ENCODE peak calls at places on chromosomes 12 and 14, in six cellular contexts. Z is foreskin fibroblast, A is ascending aorta, V is psoas muscle, K is tibial artery, U is activated B cell treated with CpG ODN at 0.5 μM for 24 hours. O is an unnamed sample.

GRCh38 chr12:89883630-89884364 is 175.2 kb upstream of the ATP2B1 start:
- DNase-seq in Z (peak), A (no peak), V (no peak), K (no peak), U (no peak), O (no peak)

GRCh38 chr14:23089498-23090253 is 5.3 kb downstream of the ACIN1 start:
- DNase-seq in Z (peak), A (no peak), V (no peak), K (no peak), U (no peak), O (no peak)

GRCh38 chr12:132812631-132813305 is 15.9 kb downstream of the GOLGA3 start:
- DNase-seq in Z (peak), A (no peak), V (no peak), K (no peak), U (no peak), O (no peak)

GRCh38 chr12:14148489-14149240 is 167.3 kb upstream of the GRIN2B start:
- DNase-seq in Z (no peak), A (no peak), V (no peak), K (no peak), U (no peak), O (no peak)

GRCh38 chr12:103864710-103865109 is 23.7 kb upstream of the NT5DC3 start:
- DNase-seq in Z (no peak), A (no peak), V (no peak), K (no peak), U (no peak), O (no peak)

GRCh38 chr14:102948698-102949061 is 26.2 kb downstream of the AMN start:
- DNase-seq in Z (no peak), A (no peak), V (no peak), K (no peak), U (no peak), O (no peak)

GRCh38 chr12:41515953-41516352 is 327.8 kb downstream of the PDZRN4 start:
- DNase-seq in Z (no peak), A (no peak), V (no peak), K (no peak), U (no peak), O (no peak)

GRCh38 chr12:51163795-51164194 is 9.1 kb downstream of the TFCP2 start:
- DNase-seq in Z (no peak), A (no peak), V (no peak), K (no peak), U (no peak), O (no peak)

GRCh38 chr12:96132819-96133218 is 61.4 kb upstream of the ELK3 start:
- DNase-seq in Z (no peak), A (no peak), V (no peak), K (no peak), U (no peak), O (no peak)

GRCh38 chr12:41992029-41992428 is 152.6 kb downstream of the GXYLT1 start:
- DNase-seq in Z (no peak), A (no peak), V (no peak), K (no peak), U (no peak), O (no peak)

GRCh38 chr12:44835641-44836379 is 40.3 kb downstream of the NELL2 start:
- DNase-seq in Z (peak), A (no peak), V (no peak), K (no peak), U (no peak), O (no peak)

GRCh38 chr12:84632556-84632955 is 280.0 kb downstream of the SLC6A15 start:
- DNase-seq in Z (no peak), A (no peak), V (no peak), K (no peak), U (no peak), O (no peak)

GRCh38 chr14:68633131-68633991 is 159.5 kb downstream of the ZFP36L1 start:
- DNase-seq in Z (peak), A (no peak), V (no peak), K (no peak), U (no peak), O (no peak)

GRCh38 chr12:101027200-101027599 is 182.8 kb downstream of the SLC5A8 start:
- DNase-seq in Z (no peak), A (no peak), V (no peak), K (no peak), U (no peak), O (no peak)

GRCh38 chr14:23612354-23612732 is 23.8 kb upstream of the DHRS2 start:
- DNase-seq in Z (no peak), A (no peak), V (no peak), K (no peak), U (no peak), O (no peak)

GRCh38 chr14:32968972-32969544 is 30.4 kb downstream of the NPAS3 start:
- DNase-seq in Z (no peak), A (no peak), V (no peak), K (no peak), U (no peak), O (no peak)

GRCh38 chr12:48022676-48023385 is 18.6 kb upstream of the COL2A1 start:
- DNase-seq in Z (no peak), A (no peak), V (no peak), K (no peak), U (no peak), O (no peak)

GRCh38 chr14:105931808-105932483 is 405.6 kb downstream of the TMEM121 start:
- DNase-seq in Z (no peak), A (no peak), V (peak), K (no peak), U (no peak), O (no peak)

GRCh38 chr12:11500222-11500860 is 105.0 kb upstream of the PRB2 start:
- DNase-seq in Z (peak), A (no peak), V (peak), K (peak), U (peak), O (peak)

GRCh38 chr12:132178314-132178713 is 34.1 kb downstream of the NOC4L start:
- DNase-seq in Z (no peak), A (no peak), V (no peak), K (no peak), U (no peak), O (no peak)

GRCh38 chr14:55240526-55241178 is 30.6 kb upstream of the FBXO34 start:
- DNase-seq in Z (peak), A (no peak), V (no peak), K (no peak), U (no peak), O (no peak)

GRCh38 chr12:132398386-132398991 is 69.1 kb upstream of the GALNT9 start:
- DNase-seq in Z (no peak), A (no peak), V (peak), K (peak), U (no peak), O (no peak)

GRCh38 chr14:54489318-54489683 is 521 bp upstream of the GMFB start:
- DNase-seq in Z (no peak), A (no peak), V (no peak), K (no peak), U (no peak), O (no peak)

GRCh38 chr14:56224691-56225681 is 106.8 kb downstream of the PELI2 start:
- DNase-seq in Z (no peak), A (no peak), V (no peak), K (no peak), U (no peak), O (no peak)

GRCh38 chr12:67436230-67436629 is 167.1 kb downstream of the CAND1 start:
- DNase-seq in Z (no peak), A (no peak), V (no peak), K (no peak), U (no peak), O (no peak)

GRCh38 chr12:132248439-132249157 is 80.8 kb downstream of the GALNT9 start:
- DNase-seq in Z (peak), A (no peak), V (no peak), K (no peak), U (no peak), O (no peak)

GRCh38 chr12:104609083-104609844 is 152.5 kb downstream of the CHST11 start:
- DNase-seq in Z (no peak), A (no peak), V (no peak), K (no peak), U (no peak), O (no peak)

GRCh38 chr12:66092559-66093269 is 37.8 kb downstream of the LLPH start:
- DNase-seq in Z (peak), A (no peak), V (no peak), K (no peak), U (no peak), O (no peak)

GRCh38 chr12:3493225-3494049 is 2.4 kb downstream of the PRMT8 start:
- DNase-seq in Z (peak), A (no peak), V (peak), K (no peak), U (no peak), O (no peak)

GRCh38 chr14:59098377-59098776 is 90.1 kb upstream of the DAAM1 start:
- DNase-seq in Z (peak), A (no peak), V (no peak), K (no peak), U (no peak), O (no peak)

GRCh38 chr14:68951051-68951797 is 27.9 kb downstream of the ACTN1 start:
- DNase-seq in Z (peak), A (peak), V (peak), K (peak), U (no peak), O (peak)

GRCh38 chr12:98653866-98654493 is 8.9 kb downstream of the APAF1 start:
- DNase-seq in Z (peak), A (no peak), V (no peak), K (no peak), U (no peak), O (no peak)

GRCh38 chr14:20652996-20653975 is 11.8 kb upstream of the OR6S1 start:
- DNase-seq in Z (peak), A (no peak), V (no peak), K (no peak), U (no peak), O (no peak)

GRCh38 chr14:74882103-74882920 is 596 bp downstream of the DLST start:
- DNase-seq in Z (peak), A (no peak), V (peak), K (peak), U (no peak), O (peak)

GRCh38 chr14:75315143-75315542 is 36.5 kb downstream of the FOS start:
- DNase-seq in Z (peak), A (no peak), V (no peak), K (no peak), U (no peak), O (no peak)

GRCh38 chr14:93956514-93957332 is 19.6 kb downstream of the ASB2 start:
- DNase-seq in Z (no peak), A (no peak), V (peak), K (no peak), U (no peak), O (no peak)

DNA sequence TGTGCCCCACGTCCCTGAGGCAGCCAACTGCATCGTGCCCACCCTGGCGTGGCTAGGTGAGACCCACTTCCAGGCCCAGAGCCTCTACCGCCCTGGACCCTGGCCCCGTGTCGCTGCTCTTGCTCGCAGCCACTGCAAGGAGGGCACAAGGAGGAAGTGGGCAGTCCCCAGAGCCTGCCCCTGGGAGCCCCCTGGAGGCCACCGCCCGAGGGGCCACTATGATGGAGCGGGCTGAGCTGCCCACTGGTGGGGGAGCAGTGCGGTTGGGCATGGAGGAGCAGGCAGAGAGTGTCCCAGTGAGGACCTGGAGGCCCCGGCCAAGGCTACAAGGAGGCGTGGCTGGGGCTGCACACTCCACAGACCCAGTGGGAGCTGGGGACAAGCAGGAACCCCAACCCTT is 323.6 kb downstream of the PCNX1 start:
- DNase-seq in Z (no peak), A (no peak), V (no peak), K (no peak), U (no peak), O (no peak)
- TF ChIP-seq CTCF in Z (no peak), A (no peak), V (no peak), K (no peak), U (no peak), O (no peak)

GRCh38 chr14:31934767-31935266 is 142.3 kb upstream of the ARHGAP5 start:
- DNase-seq in Z (peak), A (no peak), V (no peak), K (no peak), U (no peak), O (no peak)

GRCh38 chr14:31935406-31935805 is 141.7 kb upstream of the ARHGAP5 start:
- DNase-seq in Z (no peak), A (no peak), V (no peak), K (no peak), U (no peak), O (no peak)

GRCh38 chr14:31933716-31934115 is 143.4 kb upstream of the ARHGAP5 start:
- DNase-seq in Z (peak), A (no peak), V (no peak), K (no peak), U (no peak), O (no peak)

GRCh38 chr14:31937730-31938346 is 139.3 kb upstream of the ARHGAP5 start:
- DNase-seq in Z (peak), A (peak), V (peak), K (peak), U (no peak), O (no peak)

GRCh38 chr14:31936100-31936499 is 141.0 kb upstream of the ARHGAP5 start:
- DNase-seq in Z (no peak), A (no peak), V (no peak), K (no peak), U (no peak), O (no peak)
- TF ChIP-seq CTCF in Z (no peak), A (no peak), V (no peak), K (no peak), U (no peak), O (no peak)

GRCh38 chr14:53401646-53402045 is 248.5 kb upstream of the DDHD1 start:
- DNase-seq in Z (peak), A (no peak), V (no peak), K (no peak), U (no peak), O (no peak)

GRCh38 chr14:53399057-53399456 is 245.9 kb upstream of the DDHD1 start:
- DNase-seq in Z (peak), A (no peak), V (no peak), K (no peak), U (no peak), O (no peak)
- TF ChIP-seq CTCF in Z (peak), A (no peak), V (no peak), K (no peak), U (no peak), O (no peak)

DNA sequence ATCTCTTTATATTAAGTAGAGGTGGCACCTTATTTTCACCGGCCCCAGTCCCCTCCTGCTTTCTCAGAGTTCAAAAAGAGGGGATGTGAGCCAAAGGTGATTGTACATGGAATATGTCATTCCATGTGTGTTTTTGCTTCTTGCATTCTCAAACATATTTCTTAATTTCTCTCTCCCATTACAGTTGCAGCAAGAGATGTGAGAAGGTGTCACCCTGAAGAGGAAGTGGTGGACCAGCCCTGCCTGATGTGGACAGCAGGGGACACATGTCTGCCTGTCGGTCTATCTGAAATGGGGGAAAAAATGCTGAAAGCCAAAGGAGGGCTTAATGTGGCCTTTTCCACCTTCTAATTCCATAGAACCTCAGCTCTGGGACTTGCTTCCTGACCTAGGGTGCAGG is 1.9 kb upstream of the FOXN3 start:
- DNase-seq in Z (no peak), A (no peak), V (no peak), K (no peak), U (no peak), O (no peak)
- TF ChIP-seq CTCF in Z (no peak), A (no peak), V (no peak), K (no peak), U (no peak), O (no peak)

DNA sequence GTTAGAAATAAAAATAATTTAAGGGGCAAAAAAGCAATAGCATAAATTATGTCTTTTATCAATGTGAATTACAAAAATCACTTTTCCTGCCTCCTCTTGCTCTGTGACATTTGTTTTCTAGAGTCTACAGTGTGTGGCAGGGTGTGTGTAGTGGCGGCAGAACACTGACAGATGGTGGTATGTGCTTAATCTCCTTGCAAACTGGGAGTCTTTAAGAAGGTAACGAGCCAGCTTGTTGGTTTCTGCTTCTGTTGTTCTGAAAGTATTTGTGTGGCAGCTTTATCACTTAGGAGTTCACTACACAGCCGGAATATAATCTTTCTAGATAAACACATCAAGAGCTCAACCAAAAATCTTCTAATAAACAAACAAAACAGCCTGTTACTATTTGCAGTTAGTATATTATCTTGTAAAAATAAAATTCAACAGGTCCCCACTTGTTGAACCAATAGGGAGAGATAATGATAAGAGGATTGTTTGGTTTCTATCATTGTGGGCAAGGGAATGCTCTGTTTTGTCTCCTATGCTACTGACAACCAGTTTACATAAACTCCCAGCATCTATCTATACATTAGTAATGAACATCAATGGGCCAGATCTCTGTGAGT is 13.0 kb downstream of the CDKL1 start:
- DNase-seq in Z (no peak), A (no peak), V (no peak), K (no peak), U (no peak), O (no peak)
- TF ChIP-seq CTCF in Z (no peak), A (no peak), V (no peak), K (no peak), U (no peak), O (no peak)

GRCh38 chr12:107395817-107396216 is 289.8 kb upstream of the PWP1 start:
- DNase-seq in Z (no peak), A (no peak), V (no peak), K (no peak), U (no peak), O (no peak)
- TF ChIP-seq CTCF in Z (no peak), A (no peak), V (no peak), K (no peak), U (no peak), O (no peak)

DNA sequence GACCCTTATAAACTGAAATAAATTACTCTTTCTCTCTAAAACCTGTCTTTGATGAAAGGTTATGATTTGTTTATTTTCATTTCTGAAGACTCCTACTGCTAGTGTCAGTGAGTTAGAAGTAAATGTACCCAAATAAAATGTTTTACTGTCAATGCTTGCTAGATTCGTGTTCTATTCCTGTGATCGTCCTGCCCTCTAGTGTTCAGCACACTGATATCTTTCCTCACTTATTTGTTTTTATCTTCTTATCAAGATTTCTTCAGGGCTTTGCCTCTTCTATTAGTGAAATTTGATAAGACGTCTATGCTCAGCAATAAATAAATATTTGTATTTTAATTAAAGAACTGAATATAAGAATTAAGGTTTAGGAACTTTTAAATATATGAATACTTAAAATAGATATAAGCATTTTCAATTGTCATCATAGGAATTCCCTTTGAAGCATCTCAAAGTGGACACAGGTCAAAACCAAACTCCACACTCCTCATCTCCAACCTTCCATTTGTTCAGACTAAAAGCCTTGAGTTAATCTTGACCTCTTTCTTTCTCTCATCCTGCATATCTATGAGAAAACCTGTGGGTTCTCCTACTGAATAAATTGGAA is 75.8 kb downstream of the C12orf50 start:
- DNase-seq in Z (peak), A (no peak), V (no peak), K (no peak), U (no peak), O (no peak)
- TF ChIP-seq CTCF in Z (peak), A (peak), V (peak), K (peak), U (no peak), O (no peak)

GRCh38 chr12:90909069-90909676 is 45.8 kb downstream of the CCER1 start:
- DNase-seq in Z (peak), A (no peak), V (no peak), K (no peak), U (no peak), O (no peak)
- TF ChIP-seq CTCF in Z (peak), A (peak), V (peak), K (peak), U (no peak), O (peak)

GRCh38 chr12:113142886-113143329 is 6.6 kb upstream of the CFAP73 start:
- DNase-seq in Z (no peak), A (no peak), V (no peak), K (no peak), U (no peak), O (no peak)

GRCh38 chr12:113145720-113146551 is 3.6 kb upstream of the CFAP73 start:
- DNase-seq in Z (peak), A (no peak), V (no peak), K (no peak), U (no peak), O (no peak)

GRCh38 chr12:113143959-113144358 is 5.6 kb upstream of the CFAP73 start:
- DNase-seq in Z (no peak), A (no peak), V (no peak), K (no peak), U (no peak), O (no peak)

GRCh38 chr12:113146999-113147398 is 2.5 kb upstream of the CFAP73 start:
- DNase-seq in Z (no peak), A (no peak), V (no peak), K (no peak), U (no peak), O (no peak)

GRCh38 chr12:113144771-113145170 is 4.8 kb upstream of the CFAP73 start:
- DNase-seq in Z (no peak), A (no peak), V (no peak), K (no peak), U (no peak), O (no peak)
- TF ChIP-seq CTCF in Z (no peak), A (no peak), V (no peak), K (no peak), U (no peak), O (no peak)